ENCODE peak calls at places on chromosomes 13 and 19, in seven cellular contexts. Z, K, S, G, R, H and Y are unnamed samples.

GRCh38 chr13:97539651-97540230 is 105.8 kb downstream of the RAP2A start:
- DNase-seq in Z (peak), K (no peak), S (peak), G (no peak), R (peak), H (no peak), Y (no peak)

GRCh38 chr13:27250833-27251165 is 559 bp upstream of the RPL21 start:
- DNase-seq in Z (no peak), K (no peak), S (no peak), G (no peak), R (no peak), H (no peak), Y (no peak)

GRCh38 chr19:6969490-6969889 is 51.7 kb downstream of the MBD3L2B start:
- DNase-seq in Z (no peak), K (no peak), S (no peak), G (no peak), R (no peak), H (no peak), Y (no peak)

GRCh38 chr19:4455742-4456565 is 1.6 kb downstream of the UBXN6 start:
- DNase-seq in Z (peak), K (no peak), S (peak), G (peak), R (peak), H (no peak), Y (no peak)

GRCh38 chr19:41619018-41619571 is 7.8 kb downstream of the CEACAM4 start:
- DNase-seq in Z (no peak), K (no peak), S (no peak), G (no peak), R (no peak), H (no peak), Y (no peak)

GRCh38 chr13:31610270-31610998 is 128.9 kb upstream of the RXFP2 start:
- DNase-seq in Z (no peak), K (no peak), S (no peak), G (no peak), R (no peak), H (no peak), Y (no peak)

GRCh38 chr13:19888799-19889198 is 25.4 kb upstream of the ZMYM5 start:
- DNase-seq in Z (peak), K (no peak), S (no peak), G (no peak), R (peak), H (no peak), Y (no peak)

GRCh38 chr19:47663435-47663910 is 49.7 kb upstream of the EHD2 start:
- DNase-seq in Z (peak), K (no peak), S (peak), G (no peak), R (peak), H (peak), Y (no peak)

GRCh38 chr13:109628251-109628699 is 158.1 kb downstream of the IRS2 start:
- DNase-seq in Z (peak), K (no peak), S (peak), G (no peak), R (peak), H (no peak), Y (no peak)

GRCh38 chr13:79779761-79780160 is 298.8 kb downstream of the NDFIP2 start:
- DNase-seq in Z (peak), K (no peak), S (peak), G (peak), R (peak), H (no peak), Y (no peak)

GRCh38 chr13:111469916-111470506 is 149.6 kb downstream of the TEX29 start:
- DNase-seq in Z (no peak), K (no peak), S (no peak), G (no peak), R (no peak), H (no peak), Y (no peak)

GRCh38 chr13:113061271-113061625 is 44.3 kb upstream of the F7 start:
- DNase-seq in Z (no peak), K (peak), S (no peak), G (peak), R (no peak), H (no peak), Y (no peak)

GRCh38 chr19:39563408-39563807 is 23.4 kb upstream of the EID2 start:
- DNase-seq in Z (peak), K (no peak), S (no peak), G (no peak), R (peak), H (peak), Y (no peak)

GRCh38 chr13:112234131-112234875 is 141.9 kb upstream of the SPACA7 start:
- DNase-seq in Z (no peak), K (peak), S (no peak), G (no peak), R (no peak), H (no peak), Y (no peak)

GRCh38 chr13:19860884-19861655 is 2.4 kb downstream of the ZMYM5 start:
- DNase-seq in Z (peak), K (no peak), S (no peak), G (no peak), R (peak), H (peak), Y (no peak)

GRCh38 chr19:27860309-27860934 is 1352.5 kb downstream of the UQCRFS1 start:
- DNase-seq in Z (no peak), K (no peak), S (no peak), G (no peak), R (no peak), H (no peak), Y (no peak)

GRCh38 chr13:97353927-97354326 is 80.0 kb upstream of the RAP2A start:
- DNase-seq in Z (peak), K (no peak), S (no peak), G (no peak), R (no peak), H (no peak), Y (no peak)

GRCh38 chr13:73063166-73063565 is 4.4 kb downstream of the KLF5 start:
- DNase-seq in Z (no peak), K (no peak), S (no peak), G (no peak), R (no peak), H (no peak), Y (no peak)

GRCh38 chr19:46862974-46863632 is 2.3 kb downstream of the ARHGAP35 start:
- DNase-seq in Z (no peak), K (no peak), S (no peak), G (no peak), R (no peak), H (no peak), Y (no peak)

GRCh38 chr19:2215281-2215751 is 20.8 kb downstream of the PLEKHJ1 start:
- DNase-seq in Z (no peak), K (no peak), S (no peak), G (no peak), R (no peak), H (no peak), Y (no peak)

GRCh38 chr13:33340631-33341030 is 55.1 kb upstream of the STARD13 start:
- DNase-seq in Z (peak), K (no peak), S (no peak), G (no peak), R (peak), H (no peak), Y (no peak)

GRCh38 chr19:12867120-12868099 is 13.8 kb downstream of the DNASE2 start:
- DNase-seq in Z (peak), K (peak), S (peak), G (peak), R (peak), H (no peak), Y (peak)

GRCh38 chr13:83995930-83996329 is 113.7 kb upstream of the SLITRK1 start:
- DNase-seq in Z (no peak), K (no peak), S (no peak), G (peak), R (no peak), H (no peak), Y (no peak)

GRCh38 chr19:43639507-43640423 is at the start of gene CADM4:
- DNase-seq in Z (no peak), K (peak), S (peak), G (peak), R (no peak), H (peak), Y (no peak)

GRCh38 chr13:45728759-45729158 is 26.6 kb downstream of the CBY2 start:
- DNase-seq in Z (no peak), K (no peak), S (peak), G (no peak), R (peak), H (no peak), Y (no peak)

GRCh38 chr19:57099199-57099661 is 20.6 kb upstream of the USP29 start:
- DNase-seq in Z (peak), K (peak), S (no peak), G (peak), R (peak), H (peak), Y (no peak)

GRCh38 chr19:2827840-2828489 is 8.3 kb downstream of the ZNF554 start:
- DNase-seq in Z (no peak), K (no peak), S (no peak), G (no peak), R (no peak), H (no peak), Y (no peak)

GRCh38 chr19:4337906-4338440 is 654 bp downstream of the STAP2 start:
- DNase-seq in Z (no peak), K (peak), S (no peak), G (no peak), R (peak), H (no peak), Y (no peak)

GRCh38 chr19:33220115-33220514 is 5.5 kb downstream of the SLC7A10 start:
- DNase-seq in Z (no peak), K (peak), S (no peak), G (no peak), R (no peak), H (no peak), Y (no peak)
- TF ChIP-seq CTCF in Z (no peak), K (no peak), S (no peak), G (no peak), R (no peak), H (no peak), Y (no peak)

GRCh38 chr13:77478645-77478997 is 56.9 kb upstream of the SCEL start:
- DNase-seq in Z (no peak), K (no peak), S (no peak), G (no peak), R (no peak), H (no peak), Y (no peak)
- TF ChIP-seq CTCF in Z (no peak), K (no peak), S (peak), G (no peak), R (no peak), H (no peak), Y (peak)

GRCh38 chr13:25116044-25116443 is 20.1 kb downstream of the PABPC3 start:
- DNase-seq in Z (no peak), K (no peak), S (no peak), G (no peak), R (no peak), H (no peak), Y (no peak)
- TF ChIP-seq CTCF in Z (no peak), K (no peak), S (no peak), G (no peak), R (no peak), H (no peak), Y (no peak)

GRCh38 chr13:30052127-30052526 is 201.7 kb upstream of the UBL3 start:
- DNase-seq in Z (no peak), K (no peak), S (no peak), G (no peak), R (peak), H (no peak), Y (no peak)
- TF ChIP-seq CTCF in Z (no peak), K (no peak), S (no peak), G (no peak), R (no peak), H (no peak), Y (no peak)

GRCh38 chr19:17080441-17080803 is 4.8 kb downstream of the MYO9B start:
- DNase-seq in Z (no peak), K (no peak), S (no peak), G (no peak), R (no peak), H (no peak), Y (no peak)

GRCh38 chr19:17078038-17078919 is 2.7 kb downstream of the MYO9B start:
- DNase-seq in Z (no peak), K (peak), S (no peak), G (no peak), R (peak), H (no peak), Y (no peak)

GRCh38 chr19:17079710-17080440 is 4.3 kb downstream of the MYO9B start:
- DNase-seq in Z (peak), K (peak), S (peak), G (peak), R (peak), H (peak), Y (no peak)

GRCh38 chr19:17078920-17079709 is 3.5 kb downstream of the MYO9B start:
- DNase-seq in Z (peak), K (peak), S (no peak), G (no peak), R (peak), H (no peak), Y (no peak)

GRCh38 chr19:17081672-17082630 is 6.4 kb downstream of the MYO9B start:
- DNase-seq in Z (no peak), K (peak), S (no peak), G (no peak), R (peak), H (no peak), Y (no peak)
- TF ChIP-seq CTCF in Z (no peak), K (no peak), S (no peak), G (no peak), R (no peak), H (no peak), Y (no peak)

GRCh38 chr19:5826531-5827341 is 12.8 kb downstream of the FUT6 start:
- DNase-seq in Z (no peak), K (no peak), S (peak), G (no peak), R (peak), H (peak), Y (no peak)
- TF ChIP-seq CTCF in Z (peak), K (no peak), S (peak), G (no peak), R (peak), H (no peak), Y (no peak)

GRCh38 chr13:70104481-70104880 is 3.1 kb upstream of the ATXN8OS start:
- DNase-seq in Z (no peak), K (no peak), S (no peak), G (no peak), R (no peak), H (no peak), Y (no peak)

GRCh38 chr13:70098669-70099068 is 9.0 kb upstream of the ATXN8OS start:
- DNase-seq in Z (no peak), K (no peak), S (no peak), G (no peak), R (no peak), H (no peak), Y (no peak)
- TF ChIP-seq CTCF in Z (no peak), K (no peak), S (peak), G (no peak), R (no peak), H (no peak), Y (peak)

GRCh38 chr19:34360354-34360909 is 4.6 kb upstream of the GPI start:
- DNase-seq in Z (no peak), K (peak), S (no peak), G (peak), R (no peak), H (no peak), Y (no peak)

GRCh38 chr19:34357431-34357830 is 7.6 kb upstream of the GPI start:
- DNase-seq in Z (no peak), K (peak), S (no peak), G (peak), R (no peak), H (no peak), Y (no peak)

GRCh38 chr19:34359954-34360315 is 5.1 kb upstream of the GPI start:
- DNase-seq in Z (no peak), K (peak), S (no peak), G (no peak), R (no peak), H (no peak), Y (no peak)

GRCh38 chr19:34356875-34357274 is 8.1 kb upstream of the GPI start:
- DNase-seq in Z (no peak), K (no peak), S (no peak), G (no peak), R (no peak), H (no peak), Y (no peak)

DNA sequence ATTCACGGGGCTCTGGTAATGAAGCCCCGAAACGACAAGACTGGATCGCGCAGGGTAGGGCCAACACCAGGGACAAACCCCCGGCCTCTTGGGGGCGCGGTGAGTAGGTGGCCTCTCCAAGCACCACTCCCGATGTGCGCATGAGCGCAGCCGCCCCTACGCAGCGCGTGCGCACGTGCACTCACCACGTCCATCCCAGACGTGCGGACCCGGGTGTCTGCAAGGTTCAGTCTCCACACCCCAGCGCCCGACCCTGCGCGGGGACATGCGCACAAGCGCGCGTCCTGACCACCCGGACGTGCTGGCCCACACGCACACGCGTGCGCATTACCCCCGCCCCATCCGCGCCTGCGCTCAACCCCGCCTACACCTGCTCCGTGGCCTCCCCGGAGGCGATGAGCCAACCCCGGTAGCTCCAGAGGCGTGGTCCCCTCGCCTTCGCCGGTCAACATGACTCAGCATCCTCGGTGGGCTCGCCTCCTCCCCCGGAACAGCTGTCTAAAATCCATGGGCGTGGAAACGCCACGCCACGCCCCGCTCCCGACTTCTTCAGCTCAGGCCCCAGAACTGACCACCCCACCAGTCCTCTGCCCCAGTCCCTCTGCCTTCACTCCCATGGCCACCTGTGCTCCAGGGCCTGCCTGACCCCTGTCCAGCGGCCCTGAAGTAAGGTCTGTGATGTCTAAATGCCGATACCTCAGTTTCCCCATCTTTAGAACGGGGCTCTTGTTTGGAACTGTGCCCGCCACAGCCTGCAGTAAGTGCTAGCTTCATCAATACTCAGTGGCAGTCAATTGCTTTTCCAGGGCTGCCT is 5.6 kb upstream of the GPI start:
- DNase-seq in Z (peak), K (peak), S (peak), G (peak), R (peak), H (peak), Y (peak)
- TF ChIP-seq CTCF in Z (peak), K (peak), S (peak), G (peak), R (peak), H (peak), Y (peak)

GRCh38 chr13:58960909-58961308 is 1202.8 kb downstream of the DIAPH3 start:
- DNase-seq in Z (peak), K (no peak), S (peak), G (no peak), R (peak), H (no peak), Y (no peak)
- TF ChIP-seq CTCF in Z (peak), K (no peak), S (no peak), G (no peak), R (no peak), H (no peak), Y (peak)